ENCODE peak calls at places on chromosome 21, in seven cellular contexts. L is HEK293T, B is GM12878, H is HCT116, Z is K562, S is H1, A is HepG2. M is an unnamed sample.

GRCh38 chr21:33403786-33404571 is 766 bp downstream of the IFNGR2 start:
- DNase-seq in L (peak; percentile 69), B (no peak), H (no peak), Z (peak; percentile 71), S (peak; percentile 77), A (peak; percentile 26), M (peak; percentile 49)

GRCh38 chr21:28309596-28309995 is 683.1 kb downstream of the LTN1 start:
- DNase-seq in L (no peak), B (no peak), H (no peak), Z (no peak), S (no peak), A (no peak), M (no peak)

GRCh38 chr21:42313501-42313969 is 1.7 kb downstream of the TFF3 start:
- DNase-seq in L (no peak), B (no peak), H (no peak), Z (no peak), S (peak; percentile 61), A (peak; percentile 8), M (peak; percentile 64)

GRCh38 chr21:25647632-25648031 is 8.6 kb downstream of the JAM2 start:
- DNase-seq in L (no peak), B (no peak), H (no peak), Z (no peak), S (no peak), A (no peak), M (no peak)

GRCh38 chr21:26795866-26796329 is 49.3 kb downstream of the ADAMTS1 start:
- DNase-seq in L (peak; percentile 48), B (no peak), H (no peak), Z (no peak), S (no peak), A (no peak), M (no peak)

GRCh38 chr21:16572032-16572431 is 842.2 kb downstream of the USP25 start:
- DNase-seq in L (no peak), B (no peak), H (no peak), Z (no peak), S (no peak), A (no peak), M (no peak)

GRCh38 chr21:25188639-25189038 is 418.6 kb downstream of the MRPL39 start:
- DNase-seq in L (no peak), B (peak; percentile 88), H (no peak), Z (no peak), S (no peak), A (no peak), M (no peak)

GRCh38 chr21:17925900-17926299 is 106.7 kb upstream of the C21orf91 start:
- DNase-seq in L (no peak), B (no peak), H (no peak), Z (peak; percentile 12), S (no peak), A (peak; percentile 20), M (no peak)

GRCh38 chr21:41559658-41560599 is 52.0 kb upstream of the TMPRSS2 start:
- DNase-seq in L (no peak), B (peak; percentile 72), H (no peak), Z (no peak), S (no peak), A (no peak), M (no peak)

GRCh38 chr21:27110956-27111355 is 144.1 kb upstream of the ADAMTS5 start:
- DNase-seq in L (no peak), B (no peak), H (no peak), Z (no peak), S (no peak), A (no peak), M (no peak)

GRCh38 chr21:27645285-27645684 is 678.4 kb upstream of the ADAMTS5 start:
- DNase-seq in L (no peak), B (no peak), H (no peak), Z (no peak), S (no peak), A (no peak), M (no peak)

GRCh38 chr21:42443181-42443785 is 39.6 kb downstream of the UBASH3A start:
- DNase-seq in L (no peak), B (no peak), H (no peak), Z (no peak), S (no peak), A (no peak), M (no peak)

GRCh38 chr21:28904961-28905435 is 87.7 kb downstream of the LTN1 start:
- DNase-seq in L (no peak), B (no peak), H (no peak), Z (no peak), S (no peak), A (no peak), M (no peak)

GRCh38 chr21:19621837-19622496 is 1218.4 kb upstream of the TMPRSS15 start:
- DNase-seq in L (no peak), B (no peak), H (no peak), Z (no peak), S (no peak), A (no peak), M (no peak)

GRCh38 chr21:28473530-28474225 is 519.0 kb downstream of the LTN1 start:
- DNase-seq in L (no peak), B (no peak), H (no peak), Z (no peak), S (no peak), A (no peak), M (no peak)

GRCh38 chr21:41133896-41134522 is 34.0 kb upstream of the BACE2 start:
- DNase-seq in L (peak; percentile 41), B (no peak), H (peak; percentile 39), Z (peak; percentile 49), S (no peak), A (peak; percentile 49), M (no peak)

GRCh38 chr21:26389971-26390641 is 183.0 kb downstream of the CYYR1 start:
- DNase-seq in L (no peak), B (no peak), H (peak; percentile 34), Z (no peak), S (no peak), A (no peak), M (no peak)

GRCh38 chr21:14480601-14481000 is 65.5 kb downstream of the SAMSN1 start:
- DNase-seq in L (no peak), B (no peak), H (no peak), Z (no peak), S (no peak), A (no peak), M (no peak)

GRCh38 chr21:43204638-43205037 is 35.8 kb downstream of the CRYAA start:
- DNase-seq in L (no peak), B (no peak), H (no peak), Z (no peak), S (no peak), A (no peak), M (no peak)

GRCh38 chr21:39641827-39642450 is 29.2 kb downstream of the B3GALT5 start:
- DNase-seq in L (no peak), B (no peak), H (no peak), Z (no peak), S (peak; percentile 13), A (no peak), M (no peak)

GRCh38 chr21:39640754-39641153 is 28.0 kb downstream of the B3GALT5 start:
- DNase-seq in L (no peak), B (no peak), H (no peak), Z (no peak), S (no peak), A (no peak), M (no peak)

GRCh38 chr21:39634507-39634906 is 21.8 kb downstream of the B3GALT5 start:
- DNase-seq in L (no peak), B (no peak), H (no peak), Z (no peak), S (no peak), A (no peak), M (no peak)

GRCh38 chr21:39637197-39637970 is 24.6 kb downstream of the B3GALT5 start:
- DNase-seq in L (no peak), B (no peak), H (no peak), Z (no peak), S (no peak), A (no peak), M (no peak)

DNA sequence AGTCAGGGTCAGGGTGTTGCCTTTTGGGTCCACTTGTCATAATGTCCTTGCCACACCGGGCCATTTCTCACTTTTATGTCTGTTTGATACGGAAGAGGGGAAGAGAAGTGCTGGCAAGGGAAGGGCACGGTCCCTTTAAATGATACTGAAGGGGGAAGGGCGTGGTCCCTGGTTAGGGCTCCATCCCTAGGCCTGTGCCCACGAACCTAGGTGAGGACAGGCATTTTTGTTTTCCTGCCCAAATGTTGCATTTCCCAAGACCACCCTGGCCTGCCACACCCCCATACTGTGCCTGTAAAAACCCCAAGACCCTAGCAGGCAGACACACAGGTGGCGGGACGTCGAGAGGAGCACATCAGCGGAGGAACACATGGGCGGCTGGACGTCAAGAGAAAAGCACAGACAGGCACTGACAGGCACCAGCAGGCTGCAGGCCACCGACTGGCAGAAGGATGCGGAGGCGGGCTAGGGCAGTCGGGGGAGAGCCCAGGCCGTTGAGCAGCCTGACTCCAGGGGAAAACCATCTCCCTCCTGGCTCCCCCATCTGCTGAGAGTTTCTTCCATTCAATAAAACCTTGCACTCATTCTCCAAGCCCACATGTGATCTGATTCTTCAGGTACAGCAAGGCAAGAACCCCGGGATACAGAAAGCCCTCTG is 25.4 kb downstream of the B3GALT5 start:
- DNase-seq in L (no peak), B (no peak), H (no peak), Z (no peak), S (no peak), A (no peak), M (no peak)
- TF ChIP-seq SP1 in L (no peak), B (no peak), H (no peak), Z (no peak), S (no peak), A (no peak), M (no peak)

GRCh38 chr21:35239811-35240219 is 190.7 kb upstream of the RUNX1 start:
- DNase-seq in L (peak; percentile 23), B (no peak), H (no peak), Z (no peak), S (no peak), A (no peak), M (no peak)
- TF ChIP-seq SP1 in L (no peak), B (no peak), H (no peak), Z (no peak), S (no peak), A (no peak), M (no peak)

DNA sequence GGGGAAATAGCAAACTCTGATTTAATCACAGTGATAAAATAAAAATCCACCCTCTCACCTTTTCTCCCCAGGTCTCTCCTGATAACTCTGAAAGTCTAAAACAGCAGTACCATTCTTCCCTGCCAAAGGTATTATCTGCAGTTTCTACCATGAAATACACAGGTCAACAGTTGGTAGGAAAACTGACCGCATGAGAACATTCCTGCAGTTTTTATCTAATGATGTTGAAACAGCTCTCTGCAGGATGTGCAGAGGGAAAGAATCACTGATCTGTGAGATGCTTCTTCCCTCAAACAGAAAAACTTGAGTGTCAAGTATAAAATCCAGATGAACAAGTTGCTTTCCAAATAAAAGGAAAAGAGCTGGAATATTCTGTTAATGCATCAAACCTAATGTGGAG is 39.1 kb downstream of the KCNJ6 start:
- DNase-seq in L (no peak), B (no peak), H (no peak), Z (no peak), S (no peak), A (no peak), M (no peak)
- TF ChIP-seq SP1 in L (no peak), B (no peak), H (no peak), Z (no peak), S (no peak), A (no peak), M (no peak)

DNA sequence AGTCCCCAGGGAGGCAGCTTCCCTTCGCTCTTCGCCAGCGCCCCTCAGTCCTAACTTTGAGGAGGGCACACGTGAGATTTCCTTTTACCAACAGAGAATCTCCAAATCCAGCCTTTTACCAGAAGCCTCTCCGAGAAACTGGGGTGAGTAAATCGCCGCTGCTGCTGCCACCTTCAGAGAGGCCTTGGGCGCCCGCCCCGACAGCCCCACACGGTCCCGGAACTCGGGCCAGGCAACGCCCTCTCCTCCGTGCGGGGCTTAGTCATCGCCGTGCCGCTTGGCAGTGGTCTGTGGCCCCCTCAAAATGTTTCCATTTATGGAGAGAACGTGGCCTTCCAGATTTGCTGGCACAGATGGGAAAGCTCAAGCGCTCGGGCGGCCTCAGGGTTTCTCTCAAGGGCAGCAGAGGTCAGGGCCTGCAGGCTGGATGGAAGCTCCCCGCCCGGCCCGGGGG is 41.4 kb upstream of the COL6A2 start:
- DNase-seq in L (no peak), B (no peak), H (no peak), Z (no peak), S (peak; percentile 52), A (no peak), M (no peak)
- TF ChIP-seq SP1 in L (no peak), B (no peak), H (no peak), Z (no peak), S (no peak), A (no peak), M (no peak)

M was measured in WTC11.